ENCODE peak calls at places on chromosomes 13 and 19, in five cellular contexts. One of them, this sample, is unnamed.

GRCh38 chr19:50602935-50603334 is 34.7 kb upstream of the LRRC4B start:
- DNase-seq in endothelial cell: no peak
- DNase-seq in IMR-90: no peak
- DNase-seq in EH: no peak
- DNase-seq in Kasumi-1: no peak
- DNase-seq in this sample: no peak

GRCh38 chr19:1407662-1408299 is 395 bp downstream of the DAZAP1 start:
- DNase-seq in IMR-90: no peak
- DNase-seq in endothelial cell: no peak
- DNase-seq in EH: no peak
- DNase-seq in Kasumi-1: no peak
- DNase-seq in this sample: no peak

GRCh38 chr19:13727798-13728197 is 36.5 kb upstream of the MRI1 start:
- DNase-seq in EH: peak; percentile 68
- DNase-seq in IMR-90: peak; percentile 82
- DNase-seq in Kasumi-1: no peak
- DNase-seq in endothelial cell: no peak
- DNase-seq in this sample: no peak

GRCh38 chr19:1410136-1410786 is 2.9 kb downstream of the DAZAP1 start:
- DNase-seq in Kasumi-1: no peak
- DNase-seq in EH: peak; percentile 41
- DNase-seq in IMR-90: peak; percentile 63
- DNase-seq in endothelial cell: no peak
- DNase-seq in this sample: no peak

GRCh38 chr19:57946316-57946715 is 1.2 kb downstream of the ZNF256 start:
- DNase-seq in Kasumi-1: no peak
- DNase-seq in EH: no peak
- DNase-seq in IMR-90: no peak
- DNase-seq in endothelial cell: no peak
- DNase-seq in this sample: no peak

GRCh38 chr13:102484329-102484728 is 82.5 kb upstream of the FGF14 start:
- DNase-seq in endothelial cell: no peak
- DNase-seq in EH: peak; percentile 1
- DNase-seq in IMR-90: peak; percentile 4
- DNase-seq in Kasumi-1: no peak
- DNase-seq in this sample: no peak

GRCh38 chr19:33492090-33492489 is 29.5 kb downstream of the PEPD start:
- DNase-seq in Kasumi-1: no peak
- DNase-seq in endothelial cell: no peak
- DNase-seq in IMR-90: no peak
- DNase-seq in EH: no peak
- DNase-seq in this sample: no peak

GRCh38 chr19:292281-292884 is 1.2 kb upstream of the PLPP2 start:
- DNase-seq in Kasumi-1: no peak
- DNase-seq in EH: no peak
- DNase-seq in IMR-90: no peak
- DNase-seq in endothelial cell: no peak
- DNase-seq in this sample: no peak

GRCh38 chr13:66076417-66076816 is 1153.7 kb downstream of the PCDH9 start:
- DNase-seq in EH: peak; percentile 9
- DNase-seq in endothelial cell: no peak
- DNase-seq in IMR-90: peak; percentile 84
- DNase-seq in Kasumi-1: peak; percentile 24
- DNase-seq in this sample: no peak

GRCh38 chr13:42214445-42214844 is 57.5 kb upstream of the AKAP11 start:
- DNase-seq in IMR-90: no peak
- DNase-seq in EH: no peak
- DNase-seq in endothelial cell: no peak
- DNase-seq in Kasumi-1: no peak
- DNase-seq in this sample: no peak

GRCh38 chr13:22194106-22194810 is 523.4 kb downstream of the FGF9 start:
- DNase-seq in EH: no peak
- DNase-seq in Kasumi-1: no peak
- DNase-seq in IMR-90: no peak
- DNase-seq in endothelial cell: no peak
- DNase-seq in this sample: no peak

GRCh38 chr13:32136716-32137115 is 105.1 kb downstream of the FRY start:
- DNase-seq in endothelial cell: no peak
- DNase-seq in EH: no peak
- DNase-seq in IMR-90: no peak
- DNase-seq in Kasumi-1: no peak
- DNase-seq in this sample: no peak

GRCh38 chr19:17406039-17406886 is 833 bp upstream of the BST2 start:
- DNase-seq in IMR-90: no peak
- DNase-seq in EH: peak; percentile 79
- DNase-seq in endothelial cell: no peak
- DNase-seq in Kasumi-1: no peak
- DNase-seq in this sample: no peak

GRCh38 chr13:99540530-99540929 is 39.3 kb downstream of the TM9SF2 start:
- DNase-seq in IMR-90: no peak
- DNase-seq in EH: no peak
- DNase-seq in Kasumi-1: no peak
- DNase-seq in endothelial cell: no peak
- DNase-seq in this sample: no peak

GRCh38 chr13:95643471-95643813 is 1.1 kb downstream of the DZIP1 start:
- DNase-seq in Kasumi-1: no peak
- DNase-seq in EH: peak; percentile 55
- DNase-seq in endothelial cell: no peak
- DNase-seq in IMR-90: peak; percentile 43
- DNase-seq in this sample: no peak

GRCh38 chr19:6590458-6591319 is at the start of gene CD70:
- DNase-seq in EH: no peak
- DNase-seq in endothelial cell: peak; percentile 19
- DNase-seq in IMR-90: no peak
- DNase-seq in Kasumi-1: no peak
- DNase-seq in this sample: no peak

GRCh38 chr19:31146546-31147183 is 202.6 kb downstream of the TSHZ3 start:
- DNase-seq in EH: peak; percentile 4
- DNase-seq in Kasumi-1: no peak
- DNase-seq in IMR-90: no peak
- DNase-seq in endothelial cell: no peak
- DNase-seq in this sample: no peak

GRCh38 chr13:73572824-73573223 is 514.0 kb downstream of the KLF5 start:
- DNase-seq in IMR-90: no peak
- DNase-seq in endothelial cell: no peak
- DNase-seq in EH: no peak
- DNase-seq in Kasumi-1: no peak
- DNase-seq in this sample: no peak

GRCh38 chr19:9644472-9644871 is 23.4 kb upstream of the ZNF561 start:
- DNase-seq in endothelial cell: no peak
- DNase-seq in IMR-90: no peak
- DNase-seq in EH: no peak
- DNase-seq in Kasumi-1: no peak
- DNase-seq in this sample: no peak

This sample was measured in osteocyte.